ENCODE peak calls at places on chromosomes 16 and 17, in eight cellular contexts. S, V, H, E, Y, C, R and O are unnamed samples.

GRCh38 chr16:56093055-56093454 is 98.2 kb upstream of the GNAO1 start:
- DNase-seq in E (no peak), Y (no peak), R (no peak), S (no peak), V (no peak), C (no peak), H (no peak), O (no peak)

GRCh38 chr16:89764711-89765201 is 43.4 kb downstream of the ZNF276 start:
- DNase-seq in Y (peak; percentile 16), S (peak; percentile 83), H (no peak), E (no peak), V (peak; percentile 77), C (peak; percentile 85), R (no peak), O (no peak)

GRCh38 chr17:20267459-20267842 is 199.9 kb downstream of the LGALS9B start:
- DNase-seq in H (no peak), E (no peak), V (no peak), Y (peak; percentile 9), C (no peak), S (no peak), R (no peak), O (no peak)

GRCh38 chr17:6254036-6254435 is 180.9 kb downstream of the AIPL1 start:
- DNase-seq in C (no peak), R (no peak), S (no peak), V (no peak), E (peak; percentile 67), H (no peak), Y (no peak), O (no peak)

GRCh38 chr17:81419333-81419885 is 24.2 kb downstream of the BAHCC1 start:
- DNase-seq in Y (no peak), V (peak; percentile 87), H (peak; percentile 98), R (peak; percentile 78), E (peak; percentile 90), C (peak; percentile 82), S (peak; percentile 90), O (peak; percentile 94)

GRCh38 chr17:75315541-75316243 is 26.5 kb upstream of the SLC25A19 start:
- DNase-seq in R (no peak), V (no peak), S (no peak), C (no peak), Y (no peak), H (no peak), E (no peak), O (no peak)

GRCh38 chr17:8713878-8714277 is 30.8 kb downstream of the CCDC42 start:
- DNase-seq in V (no peak), E (no peak), R (no peak), C (no peak), H (no peak), Y (no peak), S (no peak), O (no peak)

GRCh38 chr17:19407601-19408380 is 3.2 kb upstream of the RNF112 start:
- DNase-seq in S (peak; percentile 46), V (no peak), C (no peak), Y (no peak), H (peak; percentile 54), E (no peak), R (no peak), O (no peak)

GRCh38 chr16:13453325-13453724 is 466.6 kb upstream of the ERCC4 start:
- DNase-seq in Y (no peak), R (no peak), E (no peak), V (no peak), S (no peak), C (no peak), H (no peak), O (peak; percentile 17)

GRCh38 chr16:69105501-69106361 is at the start of gene HAS3:
- DNase-seq in R (peak; percentile 52), S (no peak), Y (no peak), H (peak; percentile 85), C (peak; percentile 75), E (peak; percentile 75), V (peak; percentile 81), O (peak; percentile 71)

GRCh38 chr17:1905190-1905919 is 75.5 kb downstream of the RPA1 start:
- DNase-seq in E (no peak), V (no peak), S (peak; percentile 57), Y (no peak), C (no peak), R (no peak), H (no peak), O (no peak)

GRCh38 chr16:67653131-67654068 is 6.7 kb downstream of the ACD start:
- DNase-seq in R (no peak), V (peak; percentile 41), E (no peak), C (no peak), S (no peak), H (peak; percentile 79), Y (no peak), O (no peak)

GRCh38 chr16:66459878-66460277 is 32.8 kb downstream of the BEAN1 start:
- DNase-seq in V (no peak), R (no peak), E (no peak), C (no peak), Y (no peak), S (no peak), H (no peak), O (no peak)
- H3K4me1 ChIP-seq in V (no peaks in the 10 kb centered on the region), R (no peaks in the 10 kb centered on the region), E (no peaks in the 10 kb centered on the region), C (no peaks in the 10 kb centered on the region), Y (no peaks in the 10 kb centered on the region), S (no peaks in the 10 kb centered on the region), H (no peaks in the 10 kb centered on the region), O (peaks cover 3% of the 10 kb centered on the region)

GRCh38 chr16:9042943-9043680 is 48.3 kb upstream of the HAPSTR1 start:
- DNase-seq in Y (no peak), R (no peak), C (no peak), H (no peak), E (no peak), V (no peak), S (no peak), O (no peak)
- H3K9me3 ChIP-seq in Y (no peaks in the 10 kb centered on the region), R (no peaks in the 10 kb centered on the region), C (no peaks in the 10 kb centered on the region), H (no peaks in the 10 kb centered on the region), E (no peaks in the 10 kb centered on the region), V (no peaks in the 10 kb centered on the region), S (no peaks in the 10 kb centered on the region), O (no peaks in the 10 kb centered on the region)

GRCh38 chr17:51439395-51440229 is 179.3 kb downstream of the UTP18 start:
- DNase-seq in H (no peak), E (peak; percentile 35), C (no peak), S (peak; percentile 77), V (no peak), R (no peak), Y (no peak), O (no peak)
- H3K4me1 ChIP-seq in H (no peaks in the 10 kb centered on the region), E (no peaks in the 10 kb centered on the region), C (no peaks in the 10 kb centered on the region), S (no peaks in the 10 kb centered on the region), V (no peaks in the 10 kb centered on the region), R (no peaks in the 10 kb centered on the region), Y (peaks cover 17% of the 10 kb centered on the region), O (no peaks in the 10 kb centered on the region)

GRCh38 chr16:31807086-31807485 is 66.5 kb upstream of the ZNF267 start:
- DNase-seq in E (no peak), H (no peak), Y (no peak), R (no peak), C (no peak), V (no peak), S (no peak), O (no peak)

GRCh38 chr16:31810863-31811262 is 62.7 kb upstream of the ZNF267 start:
- DNase-seq in C (no peak), R (no peak), S (no peak), Y (no peak), H (no peak), V (no peak), E (no peak), O (no peak)
- H3K9me3 ChIP-seq in C (no peaks in the 10 kb centered on the region), R (no peaks in the 10 kb centered on the region), S (no peaks in the 10 kb centered on the region), Y (no peaks in the 10 kb centered on the region), H (no peaks in the 10 kb centered on the region), V (no peaks in the 10 kb centered on the region), E (no peaks in the 10 kb centered on the region), O (no peaks in the 10 kb centered on the region)

DNA sequence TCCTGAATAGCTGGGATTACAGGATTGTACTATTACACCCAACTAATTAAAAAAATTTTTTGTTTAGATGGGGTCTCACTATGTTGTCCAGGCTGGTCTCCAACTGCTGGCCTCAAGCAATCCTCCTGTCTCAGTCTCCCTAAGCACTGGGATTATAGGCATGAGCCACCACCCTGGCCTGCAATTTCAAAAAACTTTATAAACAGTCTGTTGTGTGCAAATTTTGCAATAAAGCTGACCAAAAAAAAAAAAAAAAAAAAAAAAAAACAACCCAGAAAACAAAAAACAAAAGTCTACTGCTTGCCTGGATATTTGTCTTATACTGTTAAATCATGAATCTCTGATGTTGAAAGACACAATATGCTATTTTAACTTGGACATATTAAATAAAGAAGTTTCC is 4.4 kb downstream of the CREBBP start:
- DNase-seq in H (no peak), Y (no peak), S (peak; percentile 23), C (no peak), V (no peak), E (no peak), R (no peak), O (no peak)
- H3K4me1 ChIP-seq in H (peaks cover 58% of the 10 kb centered on the region), Y (peaks cover 44% of the 10 kb centered on the region), S (peaks cover 55% of the 10 kb centered on the region), C (peaks cover 72% of the 10 kb centered on the region), V (peaks cover 77% of the 10 kb centered on the region), E (peaks cover 28% of the 10 kb centered on the region), R (peaks cover 22% of the 10 kb centered on the region), O (peaks cover 33% of the 10 kb centered on the region)